ENCODE peak calls at places on chromosomes 1 and 21, in six cellular contexts. S is breast epithelium, G is uterus, U is heart left ventricle, O is sigmoid colon, Q is stomach. W is an unnamed sample.
A peak's percentile ranks its signal among the peaks of the same experiment; 100 is the strongest.

GRCh38 chr1:50438945-50439344 is 15.7 kb upstream of the DMRTA2 start:
- DNase-seq in S (no peak), G (no peak), U (no peak), O (no peak), Q (no peak), W (no peak)

GRCh38 chr1:55640708-55641473 is 425.7 kb upstream of the USP24 start:
- DNase-seq in S (no peak), G (peak; percentile 45), U (peak; percentile 73), O (peak; percentile 86), Q (peak; percentile 72), W (peak; percentile 92)

GRCh38 chr1:228136908-228137307 is 3.2 kb upstream of the GUK1 start:
- DNase-seq in S (no peak), G (no peak), U (no peak), O (no peak), Q (no peak), W (no peak)

GRCh38 chr21:33246506-33246905 is 16.8 kb downstream of the IFNAR2 start:
- DNase-seq in S (no peak), G (no peak), U (no peak), O (no peak), Q (no peak), W (no peak)

GRCh38 chr1:110524311-110525249 is 5.6 kb upstream of the KCNA10 start:
- DNase-seq in S (no peak), G (no peak), U (no peak), O (no peak), Q (peak; percentile 38), W (no peak)

GRCh38 chr1:39854738-39855137 is 28.6 kb downstream of the TRIT1 start:
- DNase-seq in S (no peak), G (no peak), U (no peak), O (no peak), Q (no peak), W (no peak)

GRCh38 chr1:169466259-169467230 is 19.2 kb downstream of the SLC19A2 start:
- DNase-seq in S (no peak), G (peak; percentile 43), U (no peak), O (no peak), Q (no peak), W (no peak)

GRCh38 chr1:8520483-8520966 is 202.6 kb downstream of the SLC45A1 start:
- DNase-seq in S (no peak), G (no peak), U (no peak), O (no peak), Q (no peak), W (no peak)

GRCh38 chr1:19892628-19893168 is 10.5 kb downstream of the OTUD3 start:
- DNase-seq in S (no peak), G (no peak), U (no peak), O (no peak), Q (no peak), W (no peak)

GRCh38 chr1:222592171-222592570 is 2.4 kb upstream of the TAF1A start:
- DNase-seq in S (no peak), G (no peak), U (no peak), O (no peak), Q (no peak), W (no peak)

GRCh38 chr1:15178571-15179484 is 25.3 kb downstream of the TMEM51 start:
- DNase-seq in S (no peak), G (no peak), U (no peak), O (no peak), Q (no peak), W (no peak)

GRCh38 chr1:15609631-15610030 is 7.6 kb upstream of the DDI2 start:
- DNase-seq in S (no peak), G (no peak), U (no peak), O (no peak), Q (no peak), W (no peak)

GRCh38 chr1:115807723-115808122 is 33.2 kb downstream of the NHLH2 start:
- DNase-seq in S (no peak), G (peak; percentile 27), U (peak; percentile 36), O (no peak), Q (peak; percentile 67), W (peak; percentile 58)

GRCh38 chr1:244414543-244414942 is 37.2 kb downstream of the ADSS2 start:
- DNase-seq in S (no peak), G (no peak), U (no peak), O (no peak), Q (no peak), W (no peak)

GRCh38 chr1:181189691-181190361 is 101.3 kb downstream of the IER5 start:
- DNase-seq in S (no peak), G (peak; percentile 24), U (peak; percentile 74), O (no peak), Q (peak; percentile 82), W (peak; percentile 24)

GRCh38 chr1:70966018-70966638 is 81.5 kb downstream of the PTGER3 start:
- DNase-seq in S (no peak), G (no peak), U (no peak), O (no peak), Q (no peak), W (no peak)

DNA sequence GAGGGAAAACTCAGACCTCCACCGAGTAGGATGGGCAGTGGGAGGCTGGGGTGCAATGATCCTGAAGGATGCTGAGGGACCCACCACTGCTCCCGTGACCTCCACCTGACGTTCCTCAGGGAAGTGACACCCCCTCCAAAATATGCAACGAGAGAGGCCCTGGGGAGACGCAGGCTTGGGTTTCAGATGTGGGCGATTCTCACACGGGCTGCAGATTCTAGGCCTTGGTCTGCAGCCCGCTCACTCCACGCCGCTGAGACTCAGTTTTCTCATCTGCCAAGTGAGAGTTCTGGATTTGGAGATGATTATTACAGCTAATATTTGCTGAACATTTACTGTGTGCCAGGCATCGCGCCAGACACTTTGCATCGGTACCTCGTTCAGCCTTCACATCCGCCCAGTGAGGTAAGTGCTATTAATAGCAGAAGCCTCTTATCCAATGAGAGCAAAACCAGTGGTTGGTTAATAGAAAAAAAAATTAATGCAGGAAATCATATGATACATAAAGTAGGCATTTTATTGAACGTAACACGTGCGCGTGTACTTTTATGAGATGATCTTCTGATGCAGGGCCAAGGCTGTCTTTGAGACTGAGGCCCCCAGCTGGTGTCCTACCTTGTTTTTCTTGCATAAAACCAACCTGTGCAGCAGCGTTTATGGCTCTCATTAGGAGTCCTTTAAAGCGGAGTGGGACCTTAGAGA is 102.0 kb upstream of the RUNX3 start:
- DNase-seq in S (no peak), G (no peak), U (peak; percentile 68), O (peak; percentile 76), Q (peak; percentile 81), W (peak; percentile 38)
- TF ChIP-seq POLR2A in S (no peak), G (no peak), U (no peak), O (no peak), Q (no peak), W (no peak)

DNA sequence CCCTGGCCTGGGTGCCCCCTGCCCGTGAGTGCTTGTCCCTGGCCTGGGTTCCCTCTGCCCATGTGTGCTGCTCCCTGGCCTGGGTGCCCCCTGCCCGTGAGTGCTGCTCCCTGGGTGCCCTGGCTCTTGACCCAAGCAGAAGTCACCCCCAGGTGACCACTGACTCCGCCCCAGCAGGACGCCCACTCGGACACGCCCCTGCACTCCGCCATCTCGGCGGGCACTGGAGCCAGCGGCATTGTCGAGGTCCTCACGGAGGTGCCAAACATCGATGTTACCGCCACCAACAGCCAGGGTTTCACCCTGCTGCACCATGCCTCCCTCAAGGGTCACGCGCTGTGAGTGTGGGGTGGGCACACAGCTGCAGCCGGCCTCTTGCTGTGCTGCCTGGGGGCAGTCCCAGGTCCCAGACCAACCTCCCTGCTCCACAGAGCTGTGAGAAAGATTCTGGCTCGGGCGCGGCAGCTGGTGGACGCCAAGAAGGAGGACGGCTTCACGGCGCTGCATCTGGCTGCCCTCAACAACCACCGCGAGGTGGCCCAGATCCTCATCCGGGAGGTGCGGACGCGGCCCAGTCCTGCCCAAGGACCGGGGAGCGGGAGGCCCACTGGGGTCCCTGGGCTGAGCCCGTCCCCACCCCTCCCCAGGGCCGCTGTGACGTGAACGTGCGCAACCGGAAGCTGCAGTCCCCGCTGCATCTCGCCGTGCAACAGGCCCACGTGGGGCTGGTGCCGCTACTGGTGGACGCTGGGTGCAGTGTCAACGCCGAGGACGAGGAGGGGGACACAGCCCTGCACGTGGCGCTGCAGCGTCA is 3.9 kb upstream of the MMP23B start:
- DNase-seq in S (no peak), G (no peak), U (peak; percentile 31), O (peak; percentile 65), Q (no peak), W (peak; percentile 87)
- TF ChIP-seq POLR2A in S (no peak), G (no peak), U (no peak), O (no peak), Q (no peak), W (no peak)

DNA sequence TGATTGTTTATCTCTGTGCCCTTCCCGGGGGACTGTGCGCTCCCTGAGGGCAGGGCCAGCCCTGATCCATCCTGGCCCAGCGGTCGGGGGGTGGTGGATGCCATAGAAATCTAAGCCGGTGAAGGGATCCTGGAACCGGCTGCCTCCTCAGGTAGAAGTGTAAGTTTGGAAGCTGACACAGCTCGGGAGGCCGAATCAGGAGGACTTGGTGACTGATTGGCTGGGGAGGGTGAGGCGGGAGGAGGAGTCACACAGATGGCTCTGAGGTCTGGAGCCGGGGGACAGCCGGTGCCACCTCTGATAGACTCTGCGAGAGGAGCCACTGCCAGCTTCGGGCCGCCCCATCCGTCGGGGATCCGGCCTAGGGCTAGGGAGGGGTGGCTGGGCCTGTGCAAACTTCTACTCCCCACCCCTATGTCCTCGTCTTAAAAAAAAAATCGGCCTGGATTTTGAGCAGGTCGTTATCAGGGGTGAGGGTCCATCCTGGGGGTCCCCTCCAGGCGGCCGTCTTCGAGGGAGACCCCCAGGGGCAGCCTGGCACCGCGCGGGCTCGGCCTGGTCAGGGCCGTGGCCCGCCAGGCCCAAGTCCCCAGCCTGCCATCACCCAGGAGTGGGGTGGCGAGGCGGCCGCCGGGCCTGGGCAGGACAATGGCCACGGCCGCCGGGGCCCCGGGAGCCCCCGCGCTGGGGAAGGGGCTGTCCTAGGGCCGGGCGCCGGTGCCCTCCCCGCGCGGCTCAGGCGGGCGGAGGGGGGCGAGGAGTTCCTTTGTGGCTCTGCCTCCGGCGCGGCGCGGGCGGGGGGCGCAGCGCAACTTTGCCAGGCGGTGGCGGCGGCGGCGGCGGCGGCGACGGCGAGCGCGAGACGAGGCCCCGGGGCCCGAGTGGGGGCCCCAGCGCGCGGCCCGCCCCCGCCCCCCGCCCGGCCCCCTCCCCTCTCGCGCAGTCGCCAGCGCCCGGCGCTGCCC is 663 bp upstream of the ZNF362 start:
- DNase-seq in S (peak; percentile 88), G (peak; percentile 66), U (peak; percentile 86), O (peak; percentile 89), Q (peak; percentile 80), W (peak; percentile 96)
- TF ChIP-seq POLR2A in S (peak; percentile 79), G (peak; percentile 49), U (no peak), O (peak; percentile 42), Q (no peak), W (no peak)

GRCh38 chr1:23362218-23362713 is 7.4 kb downstream of the ZNF436 start:
- DNase-seq in S (no peak), G (no peak), U (no peak), O (no peak), Q (no peak), W (no peak)
- TF ChIP-seq POLR2A in S (no peak), G (no peak), U (no peak), O (no peak), Q (no peak), W (no peak)

W was measured in lower leg skin.